ENCODE peak calls at places on chromosomes 3 and 15, in five cellular contexts. One of them, this sample, is unnamed. For H3K9me3, the result is how much of the 10 kb centered on the place peaks cover.

GRCh38 chr3:81716870-81717509 is 44.5 kb downstream of the GBE1 start:
- DNase-seq in adrenal gland: peak
- DNase-seq in CD4-positive, CD25-positive, alpha-beta regulatory T cell: no peak
- DNase-seq in WERI-Rb-1: peak
- DNase-seq in colonic mucosa: no peak
- DNase-seq in this sample: no peak

GRCh38 chr15:41494190-41494921 is 682 bp downstream of the ITPKA start:
- DNase-seq in CD4-positive, CD25-positive, alpha-beta regulatory T cell: peak
- DNase-seq in colonic mucosa: peak
- DNase-seq in adrenal gland: peak
- DNase-seq in WERI-Rb-1: peak
- DNase-seq in this sample: no peak

GRCh38 chr15:59224474-59224873 is 17.8 kb downstream of the LDHAL6B start:
- DNase-seq in CD4-positive, CD25-positive, alpha-beta regulatory T cell: no peak
- DNase-seq in adrenal gland: peak
- DNase-seq in WERI-Rb-1: no peak
- DNase-seq in colonic mucosa: no peak
- DNase-seq in this sample: no peak

GRCh38 chr3:176906046-176906905 is 291.0 kb downstream of the TBL1XR1 start:
- DNase-seq in WERI-Rb-1: no peak
- DNase-seq in adrenal gland: no peak
- DNase-seq in colonic mucosa: no peak
- DNase-seq in CD4-positive, CD25-positive, alpha-beta regulatory T cell: no peak
- DNase-seq in this sample: no peak

GRCh38 chr3:108132727-108133373 is 42.0 kb upstream of the CD47 start:
- DNase-seq in adrenal gland: no peak
- DNase-seq in colonic mucosa: no peak
- DNase-seq in WERI-Rb-1: no peak
- DNase-seq in CD4-positive, CD25-positive, alpha-beta regulatory T cell: no peak
- DNase-seq in this sample: no peak

GRCh38 chr3:13831386-13831996 is 48.4 kb downstream of the WNT7A start:
- DNase-seq in colonic mucosa: no peak
- DNase-seq in CD4-positive, CD25-positive, alpha-beta regulatory T cell: no peak
- DNase-seq in adrenal gland: no peak
- DNase-seq in WERI-Rb-1: no peak
- DNase-seq in this sample: no peak

GRCh38 chr3:125010393-125010792 is 45.4 kb downstream of the HEG1 start:
- DNase-seq in colonic mucosa: no peak
- DNase-seq in WERI-Rb-1: no peak
- DNase-seq in adrenal gland: no peak
- DNase-seq in CD4-positive, CD25-positive, alpha-beta regulatory T cell: no peak
- DNase-seq in this sample: no peak

GRCh38 chr3:14458434-14459280 is 56.3 kb downstream of the SLC6A6 start:
- DNase-seq in WERI-Rb-1: peak
- DNase-seq in adrenal gland: no peak
- DNase-seq in CD4-positive, CD25-positive, alpha-beta regulatory T cell: no peak
- DNase-seq in colonic mucosa: no peak
- DNase-seq in this sample: no peak

GRCh38 chr3:35721628-35722027 is 82.3 kb downstream of the ARPP21 start:
- DNase-seq in adrenal gland: no peak
- DNase-seq in WERI-Rb-1: no peak
- DNase-seq in CD4-positive, CD25-positive, alpha-beta regulatory T cell: no peak
- DNase-seq in colonic mucosa: no peak
- DNase-seq in this sample: no peak

GRCh38 chr3:18008706-18009363 is 266.4 kb upstream of the TBC1D5 start:
- DNase-seq in CD4-positive, CD25-positive, alpha-beta regulatory T cell: no peak
- DNase-seq in WERI-Rb-1: no peak
- DNase-seq in colonic mucosa: no peak
- DNase-seq in adrenal gland: no peak
- DNase-seq in this sample: no peak

GRCh38 chr3:12833226-12834161 is 7.9 kb downstream of the RPL32 start:
- DNase-seq in WERI-Rb-1: no peak
- DNase-seq in adrenal gland: no peak
- DNase-seq in colonic mucosa: no peak
- DNase-seq in CD4-positive, CD25-positive, alpha-beta regulatory T cell: no peak
- DNase-seq in this sample: no peak

GRCh38 chr3:77513541-77513940 is 473.6 kb downstream of the ROBO2 start:
- DNase-seq in adrenal gland: no peak
- DNase-seq in colonic mucosa: no peak
- DNase-seq in WERI-Rb-1: no peak
- DNase-seq in CD4-positive, CD25-positive, alpha-beta regulatory T cell: no peak
- DNase-seq in this sample: no peak

GRCh38 chr15:55218068-55218467 is 21.3 kb upstream of the RSL24D1 start:
- DNase-seq in colonic mucosa: no peak
- DNase-seq in WERI-Rb-1: no peak
- DNase-seq in CD4-positive, CD25-positive, alpha-beta regulatory T cell: peak
- DNase-seq in adrenal gland: no peak
- DNase-seq in this sample: no peak

GRCh38 chr3:169295126-169295525 is 368.4 kb downstream of the MECOM start:
- DNase-seq in colonic mucosa: peak
- DNase-seq in CD4-positive, CD25-positive, alpha-beta regulatory T cell: peak
- DNase-seq in WERI-Rb-1: peak
- DNase-seq in adrenal gland: no peak
- DNase-seq in this sample: no peak

GRCh38 chr3:158711886-158712285 is 20.4 kb downstream of the RARRES1 start:
- DNase-seq in WERI-Rb-1: no peak
- DNase-seq in adrenal gland: no peak
- DNase-seq in CD4-positive, CD25-positive, alpha-beta regulatory T cell: no peak
- DNase-seq in colonic mucosa: no peak
- DNase-seq in this sample: no peak

GRCh38 chr3:118850687-118851086 is 184.0 kb downstream of the IGSF11 start:
- DNase-seq in WERI-Rb-1: no peak
- DNase-seq in adrenal gland: no peak
- DNase-seq in colonic mucosa: no peak
- DNase-seq in CD4-positive, CD25-positive, alpha-beta regulatory T cell: no peak
- DNase-seq in this sample: no peak

GRCh38 chr3:194380300-194380699 is 10.8 kb upstream of the LRRC15 start:
- DNase-seq in CD4-positive, CD25-positive, alpha-beta regulatory T cell: no peak
- DNase-seq in adrenal gland: no peak
- DNase-seq in WERI-Rb-1: no peak
- DNase-seq in colonic mucosa: no peak
- DNase-seq in this sample: no peak

GRCh38 chr3:49668861-49669260 is 5.3 kb upstream of the APEH start:
- DNase-seq in WERI-Rb-1: no peak
- DNase-seq in colonic mucosa: no peak
- DNase-seq in CD4-positive, CD25-positive, alpha-beta regulatory T cell: no peak
- DNase-seq in adrenal gland: no peak
- DNase-seq in this sample: no peak

GRCh38 chr15:67138946-67139855 is 73.8 kb downstream of the SMAD3 start:
- DNase-seq in adrenal gland: no peak
- DNase-seq in colonic mucosa: no peak
- DNase-seq in WERI-Rb-1: no peak
- DNase-seq in CD4-positive, CD25-positive, alpha-beta regulatory T cell: no peak
- DNase-seq in this sample: no peak

GRCh38 chr3:160758929-160759577 is 3.0 kb downstream of the PPM1L start:
- DNase-seq in adrenal gland: no peak
- DNase-seq in CD4-positive, CD25-positive, alpha-beta regulatory T cell: no peak
- DNase-seq in colonic mucosa: no peak
- DNase-seq in WERI-Rb-1: no peak
- DNase-seq in this sample: no peak

GRCh38 chr15:40029979-40030893 is 8.7 kb downstream of the SRP14 start:
- DNase-seq in adrenal gland: no peak
- DNase-seq in WERI-Rb-1: peak
- DNase-seq in CD4-positive, CD25-positive, alpha-beta regulatory T cell: peak
- DNase-seq in colonic mucosa: peak
- DNase-seq in this sample: no peak

GRCh38 chr15:93030430-93031102 is 58.4 kb downstream of the RGMA start:
- DNase-seq in adrenal gland: peak
- DNase-seq in colonic mucosa: peak
- DNase-seq in CD4-positive, CD25-positive, alpha-beta regulatory T cell: peak
- DNase-seq in WERI-Rb-1: peak
- DNase-seq in this sample: peak

GRCh38 chr15:61459785-61460707 is 230.9 kb upstream of the RORA start:
- DNase-seq in adrenal gland: no peak
- DNase-seq in WERI-Rb-1: peak
- DNase-seq in CD4-positive, CD25-positive, alpha-beta regulatory T cell: no peak
- DNase-seq in colonic mucosa: no peak
- DNase-seq in this sample: no peak

GRCh38 chr15:25251700-25252390 is 187.0 kb downstream of the UBE3A start:
- DNase-seq in WERI-Rb-1: no peak
- DNase-seq in colonic mucosa: no peak
- DNase-seq in adrenal gland: peak
- DNase-seq in CD4-positive, CD25-positive, alpha-beta regulatory T cell: no peak
- DNase-seq in this sample: no peak
- H3K9me3 ChIP-seq in WERI-Rb-1: under half
- H3K9me3 ChIP-seq in colonic mucosa: under half
- H3K9me3 ChIP-seq in adrenal gland: under half
- H3K9me3 ChIP-seq in CD4-positive, CD25-positive, alpha-beta regulatory T cell: under half
- H3K9me3 ChIP-seq in this sample: under half

DNA sequence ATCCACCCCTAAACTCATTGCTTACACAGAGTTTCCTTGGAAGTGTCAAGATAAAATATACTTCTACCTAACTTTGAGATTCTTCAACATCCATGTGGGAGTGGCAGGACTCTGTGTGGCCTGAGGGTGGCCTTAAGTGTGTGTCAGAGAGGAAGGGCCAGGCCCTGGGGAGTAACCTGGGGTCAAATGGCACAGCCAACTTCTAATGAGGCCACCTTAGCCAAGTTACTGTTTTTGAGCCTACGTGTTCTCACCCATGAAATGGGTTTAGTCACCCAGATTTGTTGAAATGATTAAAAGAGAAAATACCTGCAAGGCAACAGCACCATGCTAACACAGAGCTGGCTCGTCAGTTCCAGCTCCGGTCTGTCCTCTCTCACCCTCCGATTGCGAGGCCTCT is 28.5 kb upstream of the UBE2Q2 start:
- DNase-seq in CD4-positive, CD25-positive, alpha-beta regulatory T cell: no peak
- DNase-seq in WERI-Rb-1: no peak
- DNase-seq in colonic mucosa: no peak
- DNase-seq in adrenal gland: no peak
- DNase-seq in this sample: no peak
- H3K27ac ChIP-seq in CD4-positive, CD25-positive, alpha-beta regulatory T cell: no peak
- H3K27ac ChIP-seq in WERI-Rb-1: no peak
- H3K27ac ChIP-seq in colonic mucosa: no peak
- H3K27ac ChIP-seq in adrenal gland: no peak
- H3K27ac ChIP-seq in this sample: no peak

DNA sequence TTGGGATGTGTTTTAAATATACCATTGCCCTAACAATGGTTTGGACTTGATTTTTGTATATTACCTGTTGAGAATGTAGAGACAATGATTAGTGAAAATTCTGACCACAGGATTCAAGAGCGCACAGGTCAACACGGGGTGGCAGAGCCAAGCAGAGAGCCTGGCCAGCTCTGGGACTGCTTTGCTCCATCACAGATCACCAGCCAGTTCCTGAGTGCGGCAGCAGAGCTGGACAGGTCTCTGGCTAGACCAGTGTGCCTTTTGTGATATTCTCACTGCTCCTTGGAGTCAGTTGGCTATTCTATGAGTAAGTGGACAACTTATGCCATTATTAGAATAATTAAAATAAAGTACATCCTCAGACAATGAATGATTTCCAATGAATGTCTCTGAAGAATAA is 351.2 kb upstream of the ATP10A start:
- DNase-seq in colonic mucosa: no peak
- DNase-seq in CD4-positive, CD25-positive, alpha-beta regulatory T cell: no peak
- DNase-seq in WERI-Rb-1: no peak
- DNase-seq in adrenal gland: no peak
- DNase-seq in this sample: no peak
- H3K9me3 ChIP-seq in colonic mucosa: under half
- H3K9me3 ChIP-seq in CD4-positive, CD25-positive, alpha-beta regulatory T cell: under half
- H3K9me3 ChIP-seq in WERI-Rb-1: under half
- H3K9me3 ChIP-seq in adrenal gland: under half
- H3K9me3 ChIP-seq in this sample: under half

GRCh38 chr15:35738370-35738769 is 192.4 kb upstream of the DPH6 start:
- DNase-seq in CD4-positive, CD25-positive, alpha-beta regulatory T cell: no peak
- DNase-seq in adrenal gland: no peak
- DNase-seq in colonic mucosa: no peak
- DNase-seq in WERI-Rb-1: no peak
- DNase-seq in this sample: no peak
- H3K27ac ChIP-seq in CD4-positive, CD25-positive, alpha-beta regulatory T cell: no peak
- H3K27ac ChIP-seq in adrenal gland: no peak
- H3K27ac ChIP-seq in colonic mucosa: no peak
- H3K27ac ChIP-seq in WERI-Rb-1: no peak
- H3K27ac ChIP-seq in this sample: no peak

GRCh38 chr15:25740438-25741252 is 122.5 kb downstream of the ATP10A start:
- DNase-seq in colonic mucosa: no peak
- DNase-seq in adrenal gland: no peak
- DNase-seq in WERI-Rb-1: no peak
- DNase-seq in CD4-positive, CD25-positive, alpha-beta regulatory T cell: no peak
- DNase-seq in this sample: no peak
- H3K9me3 ChIP-seq in colonic mucosa: under half
- H3K9me3 ChIP-seq in adrenal gland: under half
- H3K9me3 ChIP-seq in WERI-Rb-1: under half
- H3K9me3 ChIP-seq in CD4-positive, CD25-positive, alpha-beta regulatory T cell: under half
- H3K9me3 ChIP-seq in this sample: under half

DNA sequence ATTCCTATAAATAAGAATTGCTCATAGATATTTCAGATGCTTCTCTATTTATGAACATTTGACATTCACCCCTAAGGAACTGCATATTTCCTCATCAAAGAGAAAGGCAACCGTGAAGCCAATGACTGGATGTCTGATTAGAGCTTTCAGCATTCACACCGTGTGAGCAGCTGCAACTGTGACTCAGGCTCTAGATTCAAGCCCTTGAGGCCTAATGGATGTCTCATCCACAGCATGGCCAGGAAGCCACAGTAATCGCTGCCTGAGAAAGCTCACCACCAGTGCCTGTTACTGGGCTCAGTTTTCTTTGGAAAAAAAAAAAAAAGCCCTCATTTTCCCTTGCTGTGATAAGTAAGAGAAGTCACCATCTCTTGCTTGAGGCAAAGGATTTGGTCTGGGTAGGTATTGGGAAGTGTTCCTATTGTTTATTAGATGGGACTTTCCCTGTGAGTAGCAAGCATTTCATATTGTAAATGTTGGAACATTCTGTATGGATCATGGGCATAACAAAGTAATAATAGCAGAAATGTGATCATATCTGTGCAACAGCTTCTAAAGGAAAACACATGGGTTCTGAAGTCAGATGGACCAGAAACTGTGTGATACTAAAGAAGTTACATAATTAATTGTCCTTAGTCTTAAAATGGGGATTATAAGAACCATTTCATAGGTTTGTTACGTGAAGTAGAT is 783.7 kb downstream of the AGBL1 start:
- DNase-seq in colonic mucosa: no peak
- DNase-seq in CD4-positive, CD25-positive, alpha-beta regulatory T cell: no peak
- DNase-seq in adrenal gland: no peak
- DNase-seq in WERI-Rb-1: no peak
- DNase-seq in this sample: no peak
- H3K27ac ChIP-seq in colonic mucosa: no peak
- H3K27ac ChIP-seq in CD4-positive, CD25-positive, alpha-beta regulatory T cell: no peak
- H3K27ac ChIP-seq in adrenal gland: no peak
- H3K27ac ChIP-seq in WERI-Rb-1: no peak
- H3K27ac ChIP-seq in this sample: no peak

DNA sequence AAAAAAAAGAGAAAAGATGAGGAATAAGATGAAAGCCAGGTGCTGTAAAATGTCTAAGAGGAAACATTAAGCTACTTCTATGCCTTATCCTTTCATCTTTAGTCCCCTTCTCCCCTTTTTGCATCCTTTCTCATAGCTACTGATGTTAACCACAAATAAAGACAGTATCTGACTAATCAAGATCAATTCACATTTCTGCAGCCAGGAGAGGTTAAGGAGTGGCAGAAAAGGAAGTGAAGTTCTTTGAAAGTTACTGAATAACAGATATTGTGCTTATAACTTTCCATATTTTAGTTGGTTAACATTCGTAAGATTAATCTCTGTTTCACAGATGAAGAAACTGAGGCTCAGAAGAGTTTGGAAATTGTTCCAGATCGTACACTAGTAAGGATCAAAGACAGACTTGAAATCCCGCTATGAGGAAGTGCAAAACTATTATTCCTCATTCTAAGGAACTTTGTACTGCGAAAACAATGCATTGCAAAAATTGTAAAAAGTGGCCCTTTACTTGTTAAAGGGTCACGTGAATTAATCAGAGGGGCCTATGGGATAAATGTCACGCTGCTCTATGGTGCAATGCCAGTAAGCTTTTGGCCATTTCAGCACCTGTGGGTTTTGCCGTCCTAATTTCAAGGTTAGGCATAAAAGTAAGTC is 117.7 kb upstream of the GRM7 start:
- DNase-seq in adrenal gland: no peak
- DNase-seq in CD4-positive, CD25-positive, alpha-beta regulatory T cell: no peak
- DNase-seq in WERI-Rb-1: no peak
- DNase-seq in colonic mucosa: no peak
- DNase-seq in this sample: no peak
- H3K9me3 ChIP-seq in adrenal gland: under half
- H3K9me3 ChIP-seq in CD4-positive, CD25-positive, alpha-beta regulatory T cell: under half
- H3K9me3 ChIP-seq in WERI-Rb-1: under half
- H3K9me3 ChIP-seq in colonic mucosa: under half
- H3K9me3 ChIP-seq in this sample: under half

This sample was measured in effector memory CD4-positive, alpha-beta T cell.